ENCODE peak calls at places on chromosomes 12 and 14, in ten cellular contexts. E is CD4-positive, alpha-beta T cell; P is Panc1; A is KG1; I is hippocampal formation; X is NCI-H1092 treated with DMSO at 0.1 percent for 48 hours; L is stimulated activated CD4-positive, alpha-beta T cell treated with anti-CD3 and anti-CD28 coated beads, Interleukin-15, amount 100 ng/mL, for 24 hours; T is stimulated activated CD8-positive, alpha-beta memory T cell treated with anti-CD3 and anti-CD28 coated beads, Interleukin-4, amount 100 ng/mL, for 4 hours; C is HTR-8/SVneo; Y is posterior cingulate gyrus. S is an unnamed sample.

GRCh38 chr12:92290881-92291280 is 145.2 kb upstream of the BTG1 start:
- DNase-seq in I (no peak), X (no peak), E (no peak), C (no peak), Y (no peak), P (no peak), T (no peak), L (no peak), A (no peak), S (no peak)

GRCh38 chr14:104948736-104949031 is 24.0 kb downstream of the PLD4 start:
- DNase-seq in C (no peak), T (no peak), X (no peak), L (no peak), Y (no peak), P (no peak), I (no peak), E (no peak), A (no peak), S (no peak)

GRCh38 chr12:22333186-22333745 is 1.2 kb downstream of the ST8SIA1 start:
- DNase-seq in E (no peak), I (no peak), A (no peak), Y (no peak), T (no peak), P (no peak), X (no peak), L (peak), C (no peak), S (no peak)

GRCh38 chr14:87522575-87522974 is 470.4 kb downstream of the GALC start:
- DNase-seq in C (no peak), A (no peak), I (no peak), T (no peak), L (no peak), E (no peak), Y (no peak), X (no peak), P (no peak), S (no peak)

GRCh38 chr14:61963926-61964325 is 201.7 kb downstream of the SNAPC1 start:
- DNase-seq in C (no peak), I (no peak), X (no peak), L (no peak), P (no peak), Y (no peak), E (no peak), T (no peak), A (no peak), S (no peak)

GRCh38 chr14:52131640-52132320 is 62.9 kb upstream of the NID2 start:
- DNase-seq in Y (peak), T (no peak), L (peak), E (peak), C (peak), X (peak), P (peak), A (no peak), I (peak), S (peak)

GRCh38 chr12:48350249-48351021 is at the start of gene ZNF641:
- DNase-seq in T (peak), P (no peak), Y (peak), C (peak), E (peak), X (peak), L (peak), I (peak), A (no peak), S (peak)

GRCh38 chr12:103958621-103959020 is 7.1 kb upstream of the TDG start:
- DNase-seq in A (no peak), E (no peak), C (no peak), L (no peak), Y (no peak), P (no peak), X (no peak), T (no peak), I (no peak), S (no peak)

GRCh38 chr14:76495983-76496382 is 120.0 kb downstream of the ESRRB start:
- DNase-seq in I (no peak), A (no peak), X (no peak), Y (no peak), P (no peak), C (no peak), E (no peak), L (no peak), T (no peak), S (no peak)

GRCh38 chr14:104267895-104268294 is 129.5 kb downstream of the KIF26A start:
- DNase-seq in A (no peak), C (no peak), Y (no peak), I (no peak), X (no peak), L (no peak), E (no peak), T (no peak), P (no peak), S (no peak)

GRCh38 chr12:59375633-59376032 is 220.2 kb upstream of the SLC16A7 start:
- DNase-seq in I (no peak), T (no peak), X (no peak), Y (no peak), L (no peak), P (no peak), C (no peak), A (no peak), E (no peak), S (no peak)

GRCh38 chr12:31742891-31743290 is 14.1 kb upstream of the AMN1 start:
- DNase-seq in A (peak), I (no peak), T (no peak), E (no peak), X (no peak), P (no peak), L (no peak), C (no peak), Y (no peak), S (peak)

GRCh38 chr14:36315159-36315853 is 5.1 kb downstream of the MBIP start:
- DNase-seq in A (no peak), Y (no peak), I (no peak), P (no peak), X (peak), L (peak), T (no peak), C (no peak), E (no peak), S (no peak)

GRCh38 chr12:125549836-125550235 is 484.6 kb downstream of the AACS start:
- DNase-seq in L (no peak), E (no peak), T (no peak), P (peak), I (no peak), C (no peak), A (no peak), Y (no peak), X (no peak), S (no peak)

GRCh38 chr14:35959835-35960234 is 133.7 kb downstream of the BRMS1L start:
- DNase-seq in P (no peak), Y (peak), T (no peak), A (no peak), L (no peak), E (no peak), C (no peak), I (no peak), X (peak), S (no peak)

GRCh38 chr14:89041245-89041585 is 216.8 kb downstream of the TTC8 start:
- DNase-seq in X (peak), A (no peak), I (no peak), L (no peak), Y (no peak), P (no peak), C (no peak), T (no peak), E (no peak), S (no peak)

GRCh38 chr12:93514853-93515252 is 47.5 kb downstream of the MRPL42 start:
- DNase-seq in P (peak), I (no peak), T (no peak), A (no peak), E (no peak), C (peak), Y (no peak), X (no peak), L (no peak), S (no peak)

GRCh38 chr14:62280366-62280765 is 518.1 kb downstream of the SNAPC1 start:
- DNase-seq in P (no peak), E (no peak), A (no peak), X (no peak), L (no peak), T (no peak), I (no peak), C (no peak), Y (no peak), S (no peak)

GRCh38 chr12:2783936-2784600 is 10.7 kb upstream of the FKBP4 start:
- DNase-seq in Y (peak), E (peak), L (peak), I (peak), X (peak), C (peak), P (peak), T (no peak), A (peak), S (peak)

GRCh38 chr14:70086685-70087379 is 101.9 kb downstream of the SLC8A3 start:
- DNase-seq in C (peak), E (no peak), I (no peak), A (peak), Y (peak), T (no peak), L (peak), X (peak), P (no peak), S (no peak)

GRCh38 chr12:113214938-113215400 is 6.3 kb upstream of the TPCN1 start:
- DNase-seq in C (peak), Y (no peak), I (no peak), X (no peak), L (no peak), A (no peak), E (no peak), P (no peak), T (no peak), S (no peak)

GRCh38 chr12:11780521-11781101 is 131.1 kb downstream of the ETV6 start:
- DNase-seq in Y (no peak), E (no peak), P (no peak), C (no peak), I (no peak), A (no peak), L (no peak), X (no peak), T (no peak), S (no peak)

GRCh38 chr12:129246630-129247029 is 393.4 kb downstream of the GLT1D1 start:
- DNase-seq in P (no peak), C (no peak), X (no peak), L (no peak), E (no peak), T (no peak), Y (no peak), I (no peak), A (no peak), S (no peak)